ENCODE peak calls at places on chromosomes 13 and 19, in seven cellular contexts. One of them, this sample, is unnamed.

GRCh38 chr13:33751151-33751550 is 66.8 kb upstream of the RFC3 start:
- DNase-seq in GDM1: no peak
- DNase-seq in fibroblast of villous mesenchyme: peak
- DNase-seq in EL: peak
- DNase-seq in T47D: no peak
- DNase-seq in DMS 273 treated with DMSO at 0.1 percent for 48 hours: no peak
- DNase-seq in CD8-positive, alpha-beta T cell: no peak
- DNase-seq in this sample: no peak

GRCh38 chr19:54029930-54030490 is 33.7 kb downstream of the VSTM1 start:
- DNase-seq in GDM1: peak
- DNase-seq in fibroblast of villous mesenchyme: peak
- DNase-seq in EL: peak
- DNase-seq in T47D: peak
- DNase-seq in DMS 273 treated with DMSO at 0.1 percent for 48 hours: no peak
- DNase-seq in CD8-positive, alpha-beta T cell: peak
- DNase-seq in this sample: peak

GRCh38 chr13:31380728-31381127 is 181.0 kb downstream of the B3GLCT start:
- DNase-seq in GDM1: no peak
- DNase-seq in fibroblast of villous mesenchyme: no peak
- DNase-seq in EL: no peak
- DNase-seq in T47D: no peak
- DNase-seq in DMS 273 treated with DMSO at 0.1 percent for 48 hours: no peak
- DNase-seq in CD8-positive, alpha-beta T cell: no peak
- DNase-seq in this sample: no peak

GRCh38 chr19:33497778-33498175 is 23.8 kb downstream of the PEPD start:
- DNase-seq in GDM1: no peak
- DNase-seq in fibroblast of villous mesenchyme: no peak
- DNase-seq in EL: no peak
- DNase-seq in T47D: no peak
- DNase-seq in DMS 273 treated with DMSO at 0.1 percent for 48 hours: no peak
- DNase-seq in CD8-positive, alpha-beta T cell: no peak
- DNase-seq in this sample: no peak

GRCh38 chr13:24997367-24997967 is 98.5 kb upstream of the PABPC3 start:
- DNase-seq in GDM1: no peak
- DNase-seq in fibroblast of villous mesenchyme: peak
- DNase-seq in EL: peak
- DNase-seq in T47D: peak
- DNase-seq in DMS 273 treated with DMSO at 0.1 percent for 48 hours: no peak
- DNase-seq in CD8-positive, alpha-beta T cell: no peak
- DNase-seq in this sample: no peak

GRCh38 chr13:24386816-24387708 is 77.7 kb downstream of the C1QTNF9 start:
- DNase-seq in GDM1: no peak
- DNase-seq in fibroblast of villous mesenchyme: no peak
- DNase-seq in EL: no peak
- DNase-seq in T47D: no peak
- DNase-seq in DMS 273 treated with DMSO at 0.1 percent for 48 hours: no peak
- DNase-seq in CD8-positive, alpha-beta T cell: no peak
- DNase-seq in this sample: no peak

GRCh38 chr19:42596391-42597071 is 1.8 kb upstream of the CEACAM8 start:
- DNase-seq in GDM1: no peak
- DNase-seq in fibroblast of villous mesenchyme: peak
- DNase-seq in EL: peak
- DNase-seq in T47D: peak
- DNase-seq in DMS 273 treated with DMSO at 0.1 percent for 48 hours: no peak
- DNase-seq in CD8-positive, alpha-beta T cell: peak
- DNase-seq in this sample: no peak

GRCh38 chr13:32200741-32201140 is 114.4 kb downstream of the ZAR1L start:
- DNase-seq in GDM1: no peak
- DNase-seq in fibroblast of villous mesenchyme: no peak
- DNase-seq in EL: no peak
- DNase-seq in T47D: no peak
- DNase-seq in DMS 273 treated with DMSO at 0.1 percent for 48 hours: no peak
- DNase-seq in CD8-positive, alpha-beta T cell: no peak
- DNase-seq in this sample: no peak

GRCh38 chr13:37884026-37884425 is 14.5 kb upstream of the TRPC4 start:
- DNase-seq in GDM1: no peak
- DNase-seq in fibroblast of villous mesenchyme: no peak
- DNase-seq in EL: no peak
- DNase-seq in T47D: no peak
- DNase-seq in DMS 273 treated with DMSO at 0.1 percent for 48 hours: no peak
- DNase-seq in CD8-positive, alpha-beta T cell: no peak
- DNase-seq in this sample: no peak

GRCh38 chr19:489418-490196 is 6.7 kb upstream of the MADCAM1 start:
- DNase-seq in GDM1: no peak
- DNase-seq in fibroblast of villous mesenchyme: peak
- DNase-seq in EL: peak
- DNase-seq in T47D: no peak
- DNase-seq in DMS 273 treated with DMSO at 0.1 percent for 48 hours: no peak
- DNase-seq in CD8-positive, alpha-beta T cell: no peak
- DNase-seq in this sample: no peak

GRCh38 chr13:51271528-51272070 is 49.4 kb downstream of the FAM124A start:
- DNase-seq in GDM1: no peak
- DNase-seq in fibroblast of villous mesenchyme: no peak
- DNase-seq in EL: no peak
- DNase-seq in T47D: no peak
- DNase-seq in DMS 273 treated with DMSO at 0.1 percent for 48 hours: no peak
- DNase-seq in CD8-positive, alpha-beta T cell: no peak
- DNase-seq in this sample: no peak

GRCh38 chr13:26540319-26540718 is 17.2 kb upstream of the WASF3 start:
- DNase-seq in GDM1: no peak
- DNase-seq in fibroblast of villous mesenchyme: no peak
- DNase-seq in EL: no peak
- DNase-seq in T47D: no peak
- DNase-seq in DMS 273 treated with DMSO at 0.1 percent for 48 hours: peak
- DNase-seq in CD8-positive, alpha-beta T cell: no peak
- DNase-seq in this sample: no peak

GRCh38 chr19:27971071-27971470 is 1241.9 kb downstream of the UQCRFS1 start:
- DNase-seq in GDM1: no peak
- DNase-seq in fibroblast of villous mesenchyme: no peak
- DNase-seq in EL: peak
- DNase-seq in T47D: peak
- DNase-seq in DMS 273 treated with DMSO at 0.1 percent for 48 hours: no peak
- DNase-seq in CD8-positive, alpha-beta T cell: no peak
- DNase-seq in this sample: no peak

GRCh38 chr13:44399045-44399444 is 25.4 kb downstream of the SERP2 start:
- DNase-seq in GDM1: no peak
- DNase-seq in fibroblast of villous mesenchyme: no peak
- DNase-seq in EL: no peak
- DNase-seq in T47D: no peak
- DNase-seq in DMS 273 treated with DMSO at 0.1 percent for 48 hours: no peak
- DNase-seq in CD8-positive, alpha-beta T cell: no peak
- DNase-seq in this sample: no peak

GRCh38 chr13:27955192-27955591 is 13.9 kb downstream of the CDX2 start:
- DNase-seq in GDM1: no peak
- DNase-seq in fibroblast of villous mesenchyme: no peak
- DNase-seq in EL: no peak
- DNase-seq in T47D: no peak
- DNase-seq in DMS 273 treated with DMSO at 0.1 percent for 48 hours: no peak
- DNase-seq in CD8-positive, alpha-beta T cell: no peak
- DNase-seq in this sample: no peak

GRCh38 chr13:111531505-111531904 is 211.1 kb downstream of the TEX29 start:
- DNase-seq in GDM1: no peak
- DNase-seq in fibroblast of villous mesenchyme: no peak
- DNase-seq in EL: no peak
- DNase-seq in T47D: peak
- DNase-seq in DMS 273 treated with DMSO at 0.1 percent for 48 hours: peak
- DNase-seq in CD8-positive, alpha-beta T cell: no peak
- DNase-seq in this sample: no peak

GRCh38 chr19:50272263-50272897 is 56.8 kb downstream of the KCNC3 start:
- DNase-seq in GDM1: no peak
- DNase-seq in fibroblast of villous mesenchyme: no peak
- DNase-seq in EL: no peak
- DNase-seq in T47D: no peak
- DNase-seq in DMS 273 treated with DMSO at 0.1 percent for 48 hours: no peak
- DNase-seq in CD8-positive, alpha-beta T cell: no peak
- DNase-seq in this sample: no peak

This sample was measured in natural killer cell treated with Interleukin-12 subunit alpha and Interleukin-12 subunit beta and Interleukin-15 and Interleukin-18, amount 100 ng/mL, for 72 hours.